ENCODE peak calls at places on chromosome 16, in five cellular contexts. K is left lobe of liver, X is GM12891, V is NCI-H1694 treated with DMSO at 0.1 percent for 48 hours, Z is left colon. I is an unnamed sample.

GRCh38 chr16:58177347-58177710 is 20.6 kb downstream of the CSNK2A2 start:
- DNase-seq in K (no peak), X (no peak), V (no peak), Z (no peak), I (no peak)

GRCh38 chr16:71367243-71367976 is 8.9 kb downstream of the CALB2 start:
- DNase-seq in K (no peak), X (peak; percentile 53), V (peak; percentile 27), Z (peak; percentile 58), I (peak; percentile 49)

GRCh38 chr16:67029249-67030096 is 524 bp downstream of the CBFB start:
- DNase-seq in K (peak; percentile 72), X (peak; percentile 48), V (no peak), Z (peak; percentile 77), I (peak; percentile 68)

GRCh38 chr16:50585331-50585776 is 37.2 kb downstream of the NKD1 start:
- DNase-seq in K (no peak), X (no peak), V (no peak), Z (peak; percentile 51), I (no peak)

GRCh38 chr16:54937673-54938350 is 7.1 kb downstream of the IRX5 start:
- DNase-seq in K (no peak), X (no peak), V (no peak), Z (no peak), I (no peak)

GRCh38 chr16:55418586-55418985 is 60.4 kb upstream of the MMP2 start:
- DNase-seq in K (no peak), X (no peak), V (no peak), Z (no peak), I (no peak)

GRCh38 chr16:87138316-87138715 is 178.9 kb downstream of the C16orf95 start:
- DNase-seq in K (no peak), X (no peak), V (no peak), Z (no peak), I (no peak)

GRCh38 chr16:57008440-57008839 is 19.1 kb downstream of the NLRC5 start:
- DNase-seq in K (no peak), X (no peak), V (no peak), Z (no peak), I (no peak)

GRCh38 chr16:86443508-86444130 is 66.7 kb upstream of the FOXF1 start:
- DNase-seq in K (no peak), X (no peak), V (no peak), Z (no peak), I (no peak)

GRCh38 chr16:80174416-80174815 is 366.4 kb upstream of the DYNLRB2 start:
- DNase-seq in K (no peak), X (no peak), V (no peak), Z (no peak), I (no peak)

GRCh38 chr16:54153240-54153934 is 133.2 kb downstream of the IRX3 start:
- DNase-seq in K (no peak), X (no peak), V (no peak), Z (no peak), I (no peak)

GRCh38 chr16:88290850-88291830 is 91.6 kb upstream of the ZNF469 start:
- DNase-seq in K (no peak), X (no peak), V (no peak), Z (no peak), I (no peak)

GRCh38 chr16:10625595-10626357 is 45.4 kb upstream of the EMP2 start:
- DNase-seq in K (no peak), X (no peak), V (no peak), Z (no peak), I (no peak)

GRCh38 chr16:66619036-66619435 is 14.5 kb downstream of the CMTM3 start:
- DNase-seq in K (no peak), X (no peak), V (no peak), Z (no peak), I (no peak)

GRCh38 chr16:81004646-81005353 is 1.9 kb downstream of the CMC2 start:
- DNase-seq in K (no peak), X (no peak), V (peak; percentile 40), Z (peak; percentile 34), I (peak; percentile 81)

GRCh38 chr16:30535777-30536190 is 1.1 kb upstream of the ZNF747 start:
- DNase-seq in K (peak; percentile 73), X (peak; percentile 71), V (peak; percentile 30), Z (peak; percentile 84), I (peak; percentile 55)

GRCh38 chr16:85629326-85629725 is 16.2 kb downstream of the GSE1 start:
- DNase-seq in K (no peak), X (no peak), V (no peak), Z (no peak), I (no peak)

GRCh38 chr16:88681084-88681680 is 5.1 kb downstream of the SNAI3 start:
- DNase-seq in K (no peak), X (peak; percentile 81), V (no peak), Z (peak; percentile 83), I (no peak)